ENCODE peak calls at places on chromosome 17, in eight cellular contexts. One of them, this sample, is unnamed.

GRCh38 chr17:79361221-79361734 is 249.6 kb downstream of the RBFOX3 start:
- DNase-seq in GM10248: no peak
- DNase-seq in GM23338: no peak
- DNase-seq in RWPE1: no peak
- DNase-seq in RWPE2: peak
- DNase-seq in type B pancreatic cell: no peak
- DNase-seq in pancreas: no peak
- DNase-seq in bronchial epithelial cell: no peak
- DNase-seq in this sample: no peak

GRCh38 chr17:47205419-47205963 is 3.7 kb upstream of the MYL4 start:
- DNase-seq in type B pancreatic cell: no peak
- DNase-seq in GM23338: peak
- DNase-seq in GM10248: peak
- DNase-seq in RWPE1: peak
- DNase-seq in bronchial epithelial cell: peak
- DNase-seq in RWPE2: no peak
- DNase-seq in pancreas: peak
- DNase-seq in this sample: peak

GRCh38 chr17:40539711-40540411 is 25.4 kb downstream of the CCR7 start:
- DNase-seq in RWPE1: no peak
- DNase-seq in GM23338: no peak
- DNase-seq in pancreas: no peak
- DNase-seq in GM10248: no peak
- DNase-seq in type B pancreatic cell: no peak
- DNase-seq in bronchial epithelial cell: no peak
- DNase-seq in RWPE2: no peak
- DNase-seq in this sample: no peak

GRCh38 chr17:38898291-38898679 is 27.1 kb upstream of the LASP1NB start:
- DNase-seq in GM23338: no peak
- DNase-seq in type B pancreatic cell: no peak
- DNase-seq in bronchial epithelial cell: no peak
- DNase-seq in GM10248: peak
- DNase-seq in RWPE1: no peak
- DNase-seq in pancreas: no peak
- DNase-seq in RWPE2: no peak
- DNase-seq in this sample: no peak

GRCh38 chr17:2685696-2686095 is 25.9 kb downstream of the CLUH start:
- DNase-seq in pancreas: no peak
- DNase-seq in RWPE2: no peak
- DNase-seq in GM23338: no peak
- DNase-seq in bronchial epithelial cell: no peak
- DNase-seq in type B pancreatic cell: no peak
- DNase-seq in RWPE1: no peak
- DNase-seq in GM10248: no peak
- DNase-seq in this sample: no peak

GRCh38 chr17:29444589-29444988 is 54.4 kb downstream of the TAOK1 start:
- DNase-seq in type B pancreatic cell: no peak
- DNase-seq in bronchial epithelial cell: peak
- DNase-seq in GM23338: no peak
- DNase-seq in RWPE2: no peak
- DNase-seq in pancreas: no peak
- DNase-seq in GM10248: no peak
- DNase-seq in RWPE1: peak
- DNase-seq in this sample: no peak

GRCh38 chr17:82029990-82030469 is 1.4 kb upstream of the RAC3 start:
- DNase-seq in pancreas: no peak
- DNase-seq in GM10248: no peak
- DNase-seq in bronchial epithelial cell: no peak
- DNase-seq in GM23338: no peak
- DNase-seq in RWPE1: no peak
- DNase-seq in RWPE2: no peak
- DNase-seq in type B pancreatic cell: no peak
- DNase-seq in this sample: no peak

GRCh38 chr17:68784431-68784830 is 170.8 kb downstream of the ABCA8 start:
- DNase-seq in bronchial epithelial cell: no peak
- DNase-seq in GM10248: no peak
- DNase-seq in RWPE1: no peak
- DNase-seq in GM23338: no peak
- DNase-seq in pancreas: no peak
- DNase-seq in type B pancreatic cell: no peak
- DNase-seq in RWPE2: no peak
- DNase-seq in this sample: no peak

GRCh38 chr17:57466042-57466471 is 209.7 kb downstream of the MSI2 start:
- DNase-seq in type B pancreatic cell: no peak
- DNase-seq in RWPE2: no peak
- DNase-seq in pancreas: no peak
- DNase-seq in GM10248: no peak
- DNase-seq in RWPE1: no peak
- DNase-seq in GM23338: peak
- DNase-seq in bronchial epithelial cell: no peak
- DNase-seq in this sample: no peak

GRCh38 chr17:36939059-36939943 is 2.0 kb downstream of the LHX1 start:
- DNase-seq in GM23338: no peak
- DNase-seq in RWPE2: peak
- DNase-seq in GM10248: no peak
- DNase-seq in pancreas: no peak
- DNase-seq in type B pancreatic cell: no peak
- DNase-seq in bronchial epithelial cell: no peak
- DNase-seq in RWPE1: no peak
- DNase-seq in this sample: no peak

GRCh38 chr17:1758812-1759211 is 3.0 kb upstream of the SERPINF1 start:
- DNase-seq in RWPE2: no peak
- DNase-seq in GM23338: no peak
- DNase-seq in bronchial epithelial cell: no peak
- DNase-seq in RWPE1: no peak
- DNase-seq in GM10248: no peak
- DNase-seq in type B pancreatic cell: no peak
- DNase-seq in pancreas: no peak
- DNase-seq in this sample: no peak

GRCh38 chr17:82228842-82229685 is at the start of gene SLC16A3:
- DNase-seq in pancreas: no peak
- DNase-seq in bronchial epithelial cell: peak
- DNase-seq in RWPE1: peak
- DNase-seq in GM23338: peak
- DNase-seq in RWPE2: no peak
- DNase-seq in GM10248: peak
- DNase-seq in type B pancreatic cell: no peak
- DNase-seq in this sample: peak

GRCh38 chr17:14510136-14510535 is 209.3 kb downstream of the HS3ST3B1 start:
- DNase-seq in bronchial epithelial cell: peak
- DNase-seq in RWPE2: no peak
- DNase-seq in type B pancreatic cell: no peak
- DNase-seq in GM23338: no peak
- DNase-seq in GM10248: no peak
- DNase-seq in pancreas: no peak
- DNase-seq in RWPE1: no peak
- DNase-seq in this sample: no peak

GRCh38 chr17:38605852-38606645 is at the start of gene SRCIN1:
- DNase-seq in RWPE1: no peak
- DNase-seq in GM23338: peak
- DNase-seq in GM10248: peak
- DNase-seq in pancreas: peak
- DNase-seq in type B pancreatic cell: no peak
- DNase-seq in bronchial epithelial cell: no peak
- DNase-seq in RWPE2: peak
- DNase-seq in this sample: peak

GRCh38 chr17:80774146-80774545 is 217.5 kb upstream of the CHMP6 start:
- DNase-seq in RWPE1: no peak
- DNase-seq in type B pancreatic cell: no peak
- DNase-seq in RWPE2: no peak
- DNase-seq in GM23338: no peak
- DNase-seq in GM10248: no peak
- DNase-seq in pancreas: no peak
- DNase-seq in bronchial epithelial cell: no peak
- DNase-seq in this sample: no peak

GRCh38 chr17:30519707-30520106 is 42.5 kb downstream of the GOSR1 start:
- DNase-seq in bronchial epithelial cell: peak
- DNase-seq in RWPE1: peak
- DNase-seq in GM10248: no peak
- DNase-seq in pancreas: no peak
- DNase-seq in type B pancreatic cell: no peak
- DNase-seq in GM23338: no peak
- DNase-seq in RWPE2: no peak
- DNase-seq in this sample: no peak

GRCh38 chr17:56358651-56359050 is 205.4 kb downstream of the ANKFN1 start:
- DNase-seq in GM10248: no peak
- DNase-seq in pancreas: no peak
- DNase-seq in type B pancreatic cell: no peak
- DNase-seq in RWPE2: no peak
- DNase-seq in bronchial epithelial cell: peak
- DNase-seq in GM23338: no peak
- DNase-seq in RWPE1: peak
- DNase-seq in this sample: no peak

GRCh38 chr17:30379303-30380105 is 777 bp downstream of the CPD start:
- DNase-seq in pancreas: peak
- DNase-seq in RWPE1: no peak
- DNase-seq in type B pancreatic cell: no peak
- DNase-seq in bronchial epithelial cell: no peak
- DNase-seq in GM10248: peak
- DNase-seq in RWPE2: no peak
- DNase-seq in GM23338: peak
- DNase-seq in this sample: peak

GRCh38 chr17:64025732-64026294 is 5.4 kb upstream of the ICAM2 start:
- DNase-seq in RWPE1: peak
- DNase-seq in type B pancreatic cell: peak
- DNase-seq in RWPE2: no peak
- DNase-seq in bronchial epithelial cell: peak
- DNase-seq in GM23338: peak
- DNase-seq in GM10248: peak
- DNase-seq in pancreas: peak
- DNase-seq in this sample: peak
- TF ChIP-seq CTCF in RWPE1: peak
- TF ChIP-seq CTCF in type B pancreatic cell: peak
- TF ChIP-seq CTCF in RWPE2: peak
- TF ChIP-seq CTCF in bronchial epithelial cell: peak
- TF ChIP-seq CTCF in GM23338: peak
- TF ChIP-seq CTCF in GM10248: peak
- TF ChIP-seq CTCF in pancreas: peak
- TF ChIP-seq CTCF in this sample: peak

DNA sequence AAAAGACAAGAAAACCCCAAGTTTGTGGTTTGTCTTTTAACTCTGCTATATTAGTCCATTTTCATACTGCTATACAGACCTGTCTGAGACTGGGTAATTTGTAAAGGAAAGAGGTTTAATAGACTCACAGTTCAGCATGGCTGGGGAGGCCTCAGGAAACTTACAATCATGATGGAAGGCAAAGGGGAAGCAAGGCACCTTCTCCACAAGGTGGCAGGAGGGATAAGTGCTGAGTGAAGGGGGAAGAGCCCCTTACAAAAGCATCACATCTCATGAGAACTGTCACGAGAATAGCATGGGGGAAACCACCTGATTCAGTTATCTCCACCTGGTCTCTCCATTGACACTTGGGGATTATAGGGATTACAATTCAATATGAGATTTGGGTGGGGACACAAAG is 13.5 kb upstream of the ADAM11 start:
- DNase-seq in type B pancreatic cell: no peak
- DNase-seq in RWPE1: no peak
- DNase-seq in GM10248: no peak
- DNase-seq in bronchial epithelial cell: no peak
- DNase-seq in GM23338: no peak
- DNase-seq in pancreas: no peak
- DNase-seq in RWPE2: no peak
- DNase-seq in this sample: no peak
- TF ChIP-seq CTCF in type B pancreatic cell: no peak
- TF ChIP-seq CTCF in RWPE1: no peak
- TF ChIP-seq CTCF in GM10248: no peak
- TF ChIP-seq CTCF in bronchial epithelial cell: no peak
- TF ChIP-seq CTCF in GM23338: peak
- TF ChIP-seq CTCF in pancreas: no peak
- TF ChIP-seq CTCF in RWPE2: no peak
- TF ChIP-seq CTCF in this sample: no peak

GRCh38 chr17:7528842-7529241 is 20.0 kb upstream of the TNFSF12 start:
- DNase-seq in RWPE1: no peak
- DNase-seq in type B pancreatic cell: no peak
- DNase-seq in pancreas: no peak
- DNase-seq in bronchial epithelial cell: no peak
- DNase-seq in GM23338: no peak
- DNase-seq in RWPE2: no peak
- DNase-seq in GM10248: no peak
- DNase-seq in this sample: no peak

DNA sequence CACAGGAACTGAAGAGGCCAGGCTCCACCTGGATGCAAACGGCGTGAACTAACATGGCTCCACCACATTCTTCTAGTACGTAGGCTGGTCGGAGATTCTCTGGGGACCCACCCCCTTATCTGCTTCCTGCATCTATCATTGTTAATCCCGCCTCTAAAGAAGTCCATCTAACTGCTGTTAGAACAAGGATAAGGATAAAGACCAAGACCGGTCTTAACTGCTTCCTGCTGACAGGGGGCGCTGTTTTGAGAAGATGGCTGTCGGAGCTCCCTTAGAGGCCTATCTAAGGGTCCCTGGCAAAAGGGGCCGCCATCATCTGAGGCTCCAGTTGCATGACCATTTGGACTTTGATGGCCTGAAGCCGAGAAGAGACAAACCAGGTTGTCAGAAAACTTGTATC is 25.8 kb upstream of the TNFSF12 start:
- DNase-seq in RWPE2: no peak
- DNase-seq in type B pancreatic cell: no peak
- DNase-seq in RWPE1: no peak
- DNase-seq in GM10248: no peak
- DNase-seq in pancreas: no peak
- DNase-seq in GM23338: peak
- DNase-seq in bronchial epithelial cell: no peak
- DNase-seq in this sample: no peak
- TF ChIP-seq CTCF in RWPE2: peak
- TF ChIP-seq CTCF in type B pancreatic cell: peak
- TF ChIP-seq CTCF in RWPE1: no peak
- TF ChIP-seq CTCF in GM10248: peak
- TF ChIP-seq CTCF in pancreas: no peak
- TF ChIP-seq CTCF in GM23338: peak
- TF ChIP-seq CTCF in bronchial epithelial cell: peak
- TF ChIP-seq CTCF in this sample: peak

DNA sequence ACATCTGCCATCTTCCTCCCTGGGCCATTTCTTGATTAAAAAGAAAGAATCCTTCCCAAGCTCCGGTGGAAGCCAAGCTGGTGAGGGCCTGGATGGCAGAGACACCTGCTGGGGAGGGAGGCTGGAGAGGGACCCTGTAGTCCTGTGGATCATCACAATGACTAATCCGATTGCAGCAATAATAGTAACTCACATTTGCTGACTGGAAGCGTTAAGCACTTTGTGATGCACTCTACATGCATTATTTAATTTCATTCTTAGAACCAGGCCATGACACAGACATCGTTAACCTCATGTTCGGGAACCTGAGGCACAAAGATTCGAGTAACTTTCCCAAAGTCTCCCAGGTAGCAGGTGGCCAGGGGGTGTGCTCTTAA is 13.8 kb upstream of the TBX2 start:
- DNase-seq in GM23338: no peak
- DNase-seq in RWPE1: no peak
- DNase-seq in GM10248: no peak
- DNase-seq in bronchial epithelial cell: peak
- DNase-seq in RWPE2: no peak
- DNase-seq in pancreas: no peak
- DNase-seq in type B pancreatic cell: no peak
- DNase-seq in this sample: no peak
- TF ChIP-seq CTCF in GM23338: no peak
- TF ChIP-seq CTCF in RWPE1: no peak
- TF ChIP-seq CTCF in GM10248: no peak
- TF ChIP-seq CTCF in bronchial epithelial cell: no peak
- TF ChIP-seq CTCF in RWPE2: no peak
- TF ChIP-seq CTCF in pancreas: no peak
- TF ChIP-seq CTCF in type B pancreatic cell: no peak
- TF ChIP-seq CTCF in this sample: no peak

This sample was measured in GM20000.